ENCODE peak calls at places on chromosomes 12 and 14, in eight cellular contexts. N is spleen, V is HFF-Myc, A is RWPE2, Q is GM12864, F is glutamatergic neuron, U is H9, P is IMR-90. C is an unnamed sample.

GRCh38 chr12:72747460-72747859 is 475.3 kb downstream of the TRHDE start:
- DNase-seq in U (no peak), A (no peak), P (no peak), Q (no peak), N (no peak), F (no peak), V (no peak), C (no peak)

GRCh38 chr12:124005736-124006581 is 32.9 kb downstream of the ZNF664 start:
- DNase-seq in P (no peak), V (no peak), Q (no peak), A (no peak), F (no peak), U (no peak), N (no peak), C (no peak)

GRCh38 chr12:34406228-34406995 is 384.1 kb downstream of the ALG10 start:
- DNase-seq in N (peak; percentile 54), F (peak; percentile 3), Q (no peak), P (no peak), U (peak; percentile 5), V (no peak), A (peak; percentile 21), C (peak; percentile 48)

GRCh38 chr14:85817430-85817829 is 287.5 kb downstream of the FLRT2 start:
- DNase-seq in P (no peak), A (no peak), Q (no peak), F (no peak), V (no peak), U (no peak), N (no peak), C (no peak)

GRCh38 chr12:9064815-9065606 is 50.7 kb downstream of the A2M start:
- DNase-seq in V (no peak), Q (no peak), A (peak; percentile 63), N (peak; percentile 80), F (peak; percentile 55), U (peak; percentile 99), P (no peak), C (no peak)

GRCh38 chr12:121580959-121581680 is at the start of gene KDM2B:
- DNase-seq in Q (no peak), N (no peak), U (peak; percentile 65), P (peak; percentile 67), V (no peak), F (no peak), A (no peak), C (no peak)

GRCh38 chr12:124568431-124569374 is 1.3 kb upstream of the NCOR2 start:
- DNase-seq in V (peak; percentile 87), A (no peak), P (peak; percentile 94), N (no peak), U (peak; percentile 71), F (peak; percentile 79), Q (peak; percentile 67), C (no peak)

GRCh38 chr12:120902846-120903381 is 1.2 kb downstream of the SPPL3 start:
- DNase-seq in N (no peak), F (no peak), U (no peak), V (no peak), P (no peak), A (no peak), Q (no peak), C (no peak)

GRCh38 chr14:75977544-75977943 is 4.3 kb downstream of the TGFB3 start:
- DNase-seq in F (no peak), A (no peak), V (no peak), P (no peak), Q (no peak), U (no peak), N (no peak), C (no peak)

GRCh38 chr12:53380797-53381738 is 1.1 kb downstream of the SP1 start:
- DNase-seq in P (peak; percentile 57), U (peak; percentile 48), A (no peak), F (peak; percentile 32), Q (no peak), N (peak; percentile 80), V (no peak), C (peak; percentile 28)

GRCh38 chr12:68227356-68227755 is 1.7 kb upstream of the IL26 start:
- DNase-seq in U (no peak), N (no peak), P (no peak), V (no peak), A (no peak), Q (no peak), F (no peak), C (no peak)

GRCh38 chr14:31222834-31223233 is 15.2 kb upstream of the HECTD1 start:
- DNase-seq in A (no peak), Q (no peak), N (no peak), P (no peak), U (no peak), F (no peak), V (no peak), C (no peak)

GRCh38 chr12:6341439-6342139 is at the start of gene TNFRSF1A:
- DNase-seq in Q (no peak), A (peak; percentile 75), V (no peak), N (peak; percentile 87), P (peak; percentile 85), U (peak; percentile 82), F (no peak), C (peak; percentile 92)

GRCh38 chr14:83556746-83557460 is 1973.0 kb upstream of the FLRT2 start:
- DNase-seq in A (no peak), Q (no peak), P (peak; percentile 91), F (no peak), N (no peak), U (no peak), V (peak; percentile 24), C (no peak)

GRCh38 chr12:123546281-123546680 is 12.8 kb upstream of the RILPL1 start:
- DNase-seq in A (no peak), N (no peak), F (no peak), U (no peak), Q (no peak), V (no peak), P (peak; percentile 40), C (no peak)

GRCh38 chr12:114662512-114663177 is 21.3 kb downstream of the TBX3 start:
- DNase-seq in Q (peak; percentile 19), P (peak; percentile 91), N (no peak), A (no peak), V (no peak), F (peak; percentile 89), U (peak; percentile 78), C (no peak)

GRCh38 chr12:104213952-104214351 is 1.6 kb upstream of the TXNRD1 start:
- DNase-seq in A (no peak), P (peak; percentile 96), Q (no peak), U (no peak), N (no peak), V (peak; percentile 100), F (no peak), C (no peak)

DNA sequence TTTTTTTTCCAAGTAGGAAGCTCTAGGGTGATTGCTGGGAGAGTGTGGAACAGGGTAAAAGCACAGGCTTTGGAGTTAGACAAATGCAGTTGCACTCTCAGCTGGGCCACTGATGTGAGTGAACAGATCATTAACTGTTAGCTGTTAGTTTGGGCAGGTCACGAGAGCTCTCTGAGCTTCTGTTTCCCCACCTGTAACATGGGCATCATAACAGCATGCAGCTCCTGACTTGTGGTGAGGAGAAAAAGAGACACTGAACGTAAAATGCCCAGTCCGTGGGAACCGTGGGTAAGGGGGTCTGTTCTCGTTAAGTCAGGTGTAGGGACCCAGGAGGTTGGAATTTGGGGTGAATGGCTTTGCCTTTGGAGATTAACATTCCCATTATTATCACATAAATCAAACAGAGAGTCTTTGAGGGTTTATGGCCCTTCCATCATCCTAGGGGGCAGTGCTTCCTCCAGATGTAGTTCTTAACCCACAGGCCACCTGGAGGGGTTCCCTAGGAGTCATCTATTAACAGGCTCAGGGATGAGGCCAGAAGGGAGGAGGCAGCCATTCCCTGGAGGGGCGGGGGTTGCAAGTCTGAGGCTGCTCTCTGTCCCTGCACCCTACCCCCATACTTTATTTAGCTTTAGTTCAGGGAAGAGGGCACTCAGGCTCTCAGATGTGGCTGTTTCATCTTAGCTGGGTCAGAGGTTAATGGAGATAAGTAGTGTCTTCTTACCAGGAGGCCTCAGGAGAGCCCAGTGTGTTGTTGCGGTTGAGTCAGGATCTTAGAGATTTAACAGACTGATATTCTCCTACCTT is 135.3 kb downstream of the DACT1 start:
- DNase-seq in N (no peak), P (peak; percentile 15), V (no peak), F (peak; percentile 84), Q (no peak), U (peak; percentile 38), A (no peak), C (no peak)
- TF ChIP-seq CTCF in N (no peak), P (no peak), V (peak; percentile 8), F (no peak), Q (no peak), U (peak; percentile 32), A (no peak), C (no peak)

DNA sequence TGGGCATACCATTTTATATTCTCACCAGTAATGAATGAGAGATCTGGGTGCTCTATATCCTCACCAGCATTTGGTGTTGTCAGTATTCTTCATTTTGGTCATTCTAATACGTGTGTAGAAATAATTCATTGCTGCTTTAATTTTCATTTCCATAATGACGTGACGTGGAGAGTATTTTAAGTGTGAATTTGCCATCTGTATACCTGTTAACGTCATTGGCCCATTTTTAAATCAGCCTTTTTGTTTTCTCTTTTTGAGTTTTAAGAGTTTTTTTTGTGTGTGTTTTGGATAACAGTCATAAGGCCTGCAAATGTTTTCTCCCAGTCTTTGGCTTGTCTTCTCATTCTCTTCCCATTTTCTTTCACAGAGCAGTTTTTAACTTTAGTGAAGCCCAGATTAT is 74.4 kb upstream of the SYT1 start:
- DNase-seq in U (no peak), F (no peak), Q (no peak), V (no peak), P (no peak), A (no peak), N (no peak), C (no peak)
- TF ChIP-seq CTCF in U (no peak), F (no peak), Q (no peak), V (no peak), P (no peak), A (no peak), N (no peak), C (no peak)

GRCh38 chr14:101979666-101980065 is 15.3 kb downstream of the DYNC1H1 start:
- DNase-seq in F (no peak), P (no peak), Q (no peak), U (no peak), N (no peak), V (no peak), A (no peak), C (no peak)
- TF ChIP-seq CTCF in F (no peak), P (no peak), Q (no peak), U (no peak), N (no peak), V (no peak), A (no peak), C (no peak)

GRCh38 chr12:2633825-2634200 is 161.0 kb upstream of the FKBP4 start:
- DNase-seq in V (no peak), U (no peak), Q (no peak), N (peak; percentile 34), P (no peak), F (no peak), A (peak; percentile 29), C (no peak)
- TF ChIP-seq CTCF in V (no peak), U (no peak), Q (no peak), N (no peak), P (no peak), F (no peak), A (no peak), C (no peak)

GRCh38 chr12:62739266-62739831 is 195.6 kb downstream of the PPM1H start:
- DNase-seq in Q (no peak), N (no peak), F (no peak), P (no peak), A (no peak), U (no peak), V (no peak), C (no peak)
- TF ChIP-seq CTCF in Q (no peak), N (no peak), F (no peak), P (no peak), A (no peak), U (no peak), V (no peak), C (no peak)

GRCh38 chr14:55731881-55732498 is 152.0 kb downstream of the KTN1 start:
- DNase-seq in V (no peak), F (peak; percentile 58), Q (no peak), N (no peak), A (no peak), U (peak; percentile 44), P (peak; percentile 24), C (no peak)
- TF ChIP-seq CTCF in V (peak; percentile 63), F (peak; percentile 66), Q (peak; percentile 54), N (peak; percentile 62), A (peak; percentile 78), U (peak; percentile 83), P (peak; percentile 64), C (peak; percentile 84)